ENCODE peak calls at places on chromosomes 3 and 15, in ten cellular contexts. One of them, this sample, is unnamed.

GRCh38 chr15:66779331-66780009 is 77.4 kb downstream of the SMAD6 start:
- DNase-seq in activated CD8-positive, alpha-beta T cell treated with anti-CD3 and anti-CD28 coated beads for 36 hours: no peak
- DNase-seq in cardiac fibroblast: no peak
- DNase-seq in astrocyte of the spinal cord: no peak
- DNase-seq in heart right ventricle: no peak
- DNase-seq in fibroblast of villous mesenchyme: no peak
- DNase-seq in body of pancreas: peak; percentile 48
- DNase-seq in Panc1: no peak
- DNase-seq in nephron progenitor cell: no peak
- DNase-seq in heart left ventricle: no peak
- DNase-seq in this sample: no peak

GRCh38 chr3:160378331-160379109 is 20.5 kb downstream of the IFT80 start:
- DNase-seq in activated CD8-positive, alpha-beta T cell treated with anti-CD3 and anti-CD28 coated beads for 36 hours: no peak
- DNase-seq in cardiac fibroblast: peak; percentile 76
- DNase-seq in astrocyte of the spinal cord: no peak
- DNase-seq in heart right ventricle: no peak
- DNase-seq in fibroblast of villous mesenchyme: peak; percentile 87
- DNase-seq in body of pancreas: no peak
- DNase-seq in Panc1: no peak
- DNase-seq in nephron progenitor cell: no peak
- DNase-seq in heart left ventricle: no peak
- DNase-seq in this sample: peak; percentile 28

GRCh38 chr15:82914396-82914795 is 38.1 kb downstream of the HOMER2 start:
- DNase-seq in activated CD8-positive, alpha-beta T cell treated with anti-CD3 and anti-CD28 coated beads for 36 hours: no peak
- DNase-seq in cardiac fibroblast: no peak
- DNase-seq in astrocyte of the spinal cord: no peak
- DNase-seq in heart right ventricle: no peak
- DNase-seq in fibroblast of villous mesenchyme: no peak
- DNase-seq in body of pancreas: no peak
- DNase-seq in Panc1: no peak
- DNase-seq in nephron progenitor cell: no peak
- DNase-seq in heart left ventricle: no peak
- DNase-seq in this sample: no peak

GRCh38 chr3:183844606-183845005 is 19.2 kb upstream of the MAP6D1 start:
- DNase-seq in activated CD8-positive, alpha-beta T cell treated with anti-CD3 and anti-CD28 coated beads for 36 hours: no peak
- DNase-seq in cardiac fibroblast: peak; percentile 67
- DNase-seq in astrocyte of the spinal cord: peak; percentile 75
- DNase-seq in heart right ventricle: no peak
- DNase-seq in fibroblast of villous mesenchyme: peak; percentile 83
- DNase-seq in body of pancreas: no peak
- DNase-seq in Panc1: no peak
- DNase-seq in nephron progenitor cell: no peak
- DNase-seq in heart left ventricle: no peak
- DNase-seq in this sample: peak; percentile 75

GRCh38 chr3:170740285-170740684 is 129.7 kb downstream of the RPL22L1 start:
- DNase-seq in activated CD8-positive, alpha-beta T cell treated with anti-CD3 and anti-CD28 coated beads for 36 hours: no peak
- DNase-seq in cardiac fibroblast: no peak
- DNase-seq in astrocyte of the spinal cord: no peak
- DNase-seq in heart right ventricle: no peak
- DNase-seq in fibroblast of villous mesenchyme: no peak
- DNase-seq in body of pancreas: no peak
- DNase-seq in Panc1: no peak
- DNase-seq in nephron progenitor cell: no peak
- DNase-seq in heart left ventricle: no peak
- DNase-seq in this sample: no peak

GRCh38 chr15:101206173-101206572 is 45.7 kb downstream of the CHSY1 start:
- DNase-seq in activated CD8-positive, alpha-beta T cell treated with anti-CD3 and anti-CD28 coated beads for 36 hours: peak; percentile 94
- DNase-seq in cardiac fibroblast: peak; percentile 55
- DNase-seq in astrocyte of the spinal cord: peak; percentile 77
- DNase-seq in heart right ventricle: no peak
- DNase-seq in fibroblast of villous mesenchyme: peak; percentile 87
- DNase-seq in body of pancreas: no peak
- DNase-seq in Panc1: no peak
- DNase-seq in nephron progenitor cell: no peak
- DNase-seq in heart left ventricle: no peak
- DNase-seq in this sample: no peak

GRCh38 chr3:94171954-94172353 is 109.1 kb downstream of the NSUN3 start:
- DNase-seq in activated CD8-positive, alpha-beta T cell treated with anti-CD3 and anti-CD28 coated beads for 36 hours: no peak
- DNase-seq in cardiac fibroblast: no peak
- DNase-seq in astrocyte of the spinal cord: no peak
- DNase-seq in heart right ventricle: no peak
- DNase-seq in fibroblast of villous mesenchyme: no peak
- DNase-seq in body of pancreas: no peak
- DNase-seq in Panc1: no peak
- DNase-seq in nephron progenitor cell: no peak
- DNase-seq in heart left ventricle: no peak
- DNase-seq in this sample: peak; percentile 50

GRCh38 chr3:53721187-53721946 is 124.9 kb downstream of the CHDH start:
- DNase-seq in activated CD8-positive, alpha-beta T cell treated with anti-CD3 and anti-CD28 coated beads for 36 hours: peak; percentile 5
- DNase-seq in cardiac fibroblast: no peak
- DNase-seq in astrocyte of the spinal cord: peak; percentile 8
- DNase-seq in heart right ventricle: no peak
- DNase-seq in fibroblast of villous mesenchyme: no peak
- DNase-seq in body of pancreas: no peak
- DNase-seq in Panc1: no peak
- DNase-seq in nephron progenitor cell: no peak
- DNase-seq in heart left ventricle: no peak
- DNase-seq in this sample: peak; percentile 20

GRCh38 chr3:148582126-148582525 is 115.6 kb upstream of the AGTR1 start:
- DNase-seq in activated CD8-positive, alpha-beta T cell treated with anti-CD3 and anti-CD28 coated beads for 36 hours: no peak
- DNase-seq in cardiac fibroblast: peak; percentile 25
- DNase-seq in astrocyte of the spinal cord: no peak
- DNase-seq in heart right ventricle: no peak
- DNase-seq in fibroblast of villous mesenchyme: no peak
- DNase-seq in body of pancreas: no peak
- DNase-seq in Panc1: no peak
- DNase-seq in nephron progenitor cell: no peak
- DNase-seq in heart left ventricle: no peak
- DNase-seq in this sample: no peak

GRCh38 chr15:85543741-85544155 is 163.3 kb downstream of the AKAP13 start:
- DNase-seq in activated CD8-positive, alpha-beta T cell treated with anti-CD3 and anti-CD28 coated beads for 36 hours: peak; percentile 75
- DNase-seq in cardiac fibroblast: peak; percentile 60
- DNase-seq in astrocyte of the spinal cord: no peak
- DNase-seq in heart right ventricle: peak; percentile 77
- DNase-seq in fibroblast of villous mesenchyme: no peak
- DNase-seq in body of pancreas: peak; percentile 83
- DNase-seq in Panc1: no peak
- DNase-seq in nephron progenitor cell: no peak
- DNase-seq in heart left ventricle: peak; percentile 74
- DNase-seq in this sample: peak; percentile 31

GRCh38 chr15:90558182-90558581 is 28.5 kb downstream of the CRTC3 start:
- DNase-seq in activated CD8-positive, alpha-beta T cell treated with anti-CD3 and anti-CD28 coated beads for 36 hours: no peak
- DNase-seq in cardiac fibroblast: peak; percentile 73
- DNase-seq in astrocyte of the spinal cord: peak; percentile 30
- DNase-seq in heart right ventricle: peak; percentile 35
- DNase-seq in fibroblast of villous mesenchyme: peak; percentile 82
- DNase-seq in body of pancreas: peak; percentile 15
- DNase-seq in Panc1: no peak
- DNase-seq in nephron progenitor cell: no peak
- DNase-seq in heart left ventricle: no peak
- DNase-seq in this sample: no peak
- TF ChIP-seq CTCF in activated CD8-positive, alpha-beta T cell treated with anti-CD3 and anti-CD28 coated beads for 36 hours: no peak
- TF ChIP-seq CTCF in cardiac fibroblast: no peak
- TF ChIP-seq CTCF in astrocyte of the spinal cord: no peak
- TF ChIP-seq CTCF in heart right ventricle: no peak
- TF ChIP-seq CTCF in fibroblast of villous mesenchyme: no peak
- TF ChIP-seq CTCF in body of pancreas: no peak
- TF ChIP-seq CTCF in Panc1: no peak
- TF ChIP-seq CTCF in nephron progenitor cell: no peak
- TF ChIP-seq CTCF in heart left ventricle: no peak
- TF ChIP-seq CTCF in this sample: no peak

GRCh38 chr3:158093526-158093925 is 12.7 kb downstream of the SHOX2 start:
- DNase-seq in activated CD8-positive, alpha-beta T cell treated with anti-CD3 and anti-CD28 coated beads for 36 hours: no peak
- DNase-seq in cardiac fibroblast: no peak
- DNase-seq in astrocyte of the spinal cord: no peak
- DNase-seq in heart right ventricle: no peak
- DNase-seq in fibroblast of villous mesenchyme: no peak
- DNase-seq in body of pancreas: no peak
- DNase-seq in Panc1: no peak
- DNase-seq in nephron progenitor cell: no peak
- DNase-seq in heart left ventricle: no peak
- DNase-seq in this sample: no peak

GRCh38 chr3:158094235-158094916 is 11.8 kb downstream of the SHOX2 start:
- DNase-seq in activated CD8-positive, alpha-beta T cell treated with anti-CD3 and anti-CD28 coated beads for 36 hours: no peak
- DNase-seq in cardiac fibroblast: no peak
- DNase-seq in astrocyte of the spinal cord: no peak
- DNase-seq in heart right ventricle: no peak
- DNase-seq in fibroblast of villous mesenchyme: no peak
- DNase-seq in body of pancreas: no peak
- DNase-seq in Panc1: no peak
- DNase-seq in nephron progenitor cell: peak; percentile 69
- DNase-seq in heart left ventricle: peak; percentile 60
- DNase-seq in this sample: no peak

GRCh38 chr3:158095302-158095997 is 10.8 kb downstream of the SHOX2 start:
- DNase-seq in activated CD8-positive, alpha-beta T cell treated with anti-CD3 and anti-CD28 coated beads for 36 hours: no peak
- DNase-seq in cardiac fibroblast: no peak
- DNase-seq in astrocyte of the spinal cord: no peak
- DNase-seq in heart right ventricle: no peak
- DNase-seq in fibroblast of villous mesenchyme: no peak
- DNase-seq in body of pancreas: no peak
- DNase-seq in Panc1: no peak
- DNase-seq in nephron progenitor cell: peak; percentile 18
- DNase-seq in heart left ventricle: no peak
- DNase-seq in this sample: no peak

GRCh38 chr3:158094917-158095301 is 11.3 kb downstream of the SHOX2 start:
- DNase-seq in activated CD8-positive, alpha-beta T cell treated with anti-CD3 and anti-CD28 coated beads for 36 hours: no peak
- DNase-seq in cardiac fibroblast: no peak
- DNase-seq in astrocyte of the spinal cord: no peak
- DNase-seq in heart right ventricle: no peak
- DNase-seq in fibroblast of villous mesenchyme: no peak
- DNase-seq in body of pancreas: no peak
- DNase-seq in Panc1: no peak
- DNase-seq in nephron progenitor cell: peak; percentile 22
- DNase-seq in heart left ventricle: peak; percentile 49
- DNase-seq in this sample: no peak

DNA sequence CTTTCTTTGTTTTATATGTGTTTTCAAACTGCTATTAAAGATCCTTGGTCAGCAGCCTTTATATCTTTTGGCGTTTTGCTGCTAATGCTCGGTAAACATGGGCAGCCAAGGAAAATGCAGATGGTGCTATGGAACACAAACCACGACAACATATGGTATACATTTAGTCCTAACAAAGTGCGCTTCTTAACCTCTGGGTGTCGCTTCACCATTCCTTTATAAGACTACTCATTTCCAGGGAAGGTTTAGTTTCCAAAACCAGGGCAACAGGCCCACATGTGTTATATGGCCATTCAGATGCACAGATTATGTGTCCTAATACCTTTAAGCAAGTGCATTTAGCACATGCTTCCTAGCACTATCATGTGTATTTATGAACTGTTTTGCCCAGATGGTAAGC is 14.7 kb downstream of the SHOX2 start:
- DNase-seq in activated CD8-positive, alpha-beta T cell treated with anti-CD3 and anti-CD28 coated beads for 36 hours: no peak
- DNase-seq in cardiac fibroblast: peak; percentile 62
- DNase-seq in astrocyte of the spinal cord: peak; percentile 31
- DNase-seq in heart right ventricle: no peak
- DNase-seq in fibroblast of villous mesenchyme: peak; percentile 51
- DNase-seq in body of pancreas: no peak
- DNase-seq in Panc1: no peak
- DNase-seq in nephron progenitor cell: no peak
- DNase-seq in heart left ventricle: no peak
- DNase-seq in this sample: peak; percentile 35
- TF ChIP-seq CTCF in activated CD8-positive, alpha-beta T cell treated with anti-CD3 and anti-CD28 coated beads for 36 hours: no peak
- TF ChIP-seq CTCF in cardiac fibroblast: peak; percentile 43
- TF ChIP-seq CTCF in astrocyte of the spinal cord: peak; percentile 44
- TF ChIP-seq CTCF in heart right ventricle: no peak
- TF ChIP-seq CTCF in fibroblast of villous mesenchyme: peak; percentile 58
- TF ChIP-seq CTCF in body of pancreas: no peak
- TF ChIP-seq CTCF in Panc1: peak; percentile 50
- TF ChIP-seq CTCF in nephron progenitor cell: peak; percentile 35
- TF ChIP-seq CTCF in heart left ventricle: no peak
- TF ChIP-seq CTCF in this sample: peak; percentile 32

DNA sequence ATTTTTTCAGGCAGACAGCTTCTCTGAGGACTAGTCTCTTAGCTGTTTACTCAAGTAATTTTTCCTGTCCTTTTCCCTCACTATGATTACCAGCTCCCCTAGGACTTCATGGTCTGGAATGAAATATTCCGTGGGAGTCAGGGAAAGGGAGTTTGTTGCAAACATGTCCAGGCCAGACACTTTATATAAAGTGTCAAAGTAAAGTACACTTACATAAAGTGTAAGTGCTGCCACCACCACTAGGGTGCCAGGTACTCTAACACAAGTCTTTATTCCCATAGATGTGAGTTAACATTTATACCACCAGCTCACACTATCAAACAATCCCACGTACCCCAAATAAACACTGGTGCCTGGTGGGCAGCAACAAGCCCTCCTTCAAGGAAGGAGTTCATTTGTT is 179.8 kb downstream of the SNRPN start:
- DNase-seq in activated CD8-positive, alpha-beta T cell treated with anti-CD3 and anti-CD28 coated beads for 36 hours: no peak
- DNase-seq in cardiac fibroblast: peak; percentile 48
- DNase-seq in astrocyte of the spinal cord: peak; percentile 1
- DNase-seq in heart right ventricle: no peak
- DNase-seq in fibroblast of villous mesenchyme: peak; percentile 2
- DNase-seq in body of pancreas: no peak
- DNase-seq in Panc1: no peak
- DNase-seq in nephron progenitor cell: no peak
- DNase-seq in heart left ventricle: no peak
- DNase-seq in this sample: peak; percentile 1
- TF ChIP-seq CTCF in activated CD8-positive, alpha-beta T cell treated with anti-CD3 and anti-CD28 coated beads for 36 hours: no peak
- TF ChIP-seq CTCF in cardiac fibroblast: peak; percentile 22
- TF ChIP-seq CTCF in astrocyte of the spinal cord: no peak
- TF ChIP-seq CTCF in heart right ventricle: no peak
- TF ChIP-seq CTCF in fibroblast of villous mesenchyme: no peak
- TF ChIP-seq CTCF in body of pancreas: no peak
- TF ChIP-seq CTCF in Panc1: peak; percentile 28
- TF ChIP-seq CTCF in nephron progenitor cell: peak; percentile 15
- TF ChIP-seq CTCF in heart left ventricle: peak; percentile 5
- TF ChIP-seq CTCF in this sample: peak; percentile 39

GRCh38 chr15:74460298-74460697 is 662 bp downstream of the UBL7 start:
- DNase-seq in activated CD8-positive, alpha-beta T cell treated with anti-CD3 and anti-CD28 coated beads for 36 hours: no peak
- DNase-seq in cardiac fibroblast: no peak
- DNase-seq in astrocyte of the spinal cord: no peak
- DNase-seq in heart right ventricle: no peak
- DNase-seq in fibroblast of villous mesenchyme: peak; percentile 3
- DNase-seq in body of pancreas: no peak
- DNase-seq in Panc1: no peak
- DNase-seq in nephron progenitor cell: no peak
- DNase-seq in heart left ventricle: no peak
- DNase-seq in this sample: no peak

GRCh38 chr15:74463634-74464033 is 2.7 kb upstream of the UBL7 start:
- DNase-seq in activated CD8-positive, alpha-beta T cell treated with anti-CD3 and anti-CD28 coated beads for 36 hours: no peak
- DNase-seq in cardiac fibroblast: no peak
- DNase-seq in astrocyte of the spinal cord: no peak
- DNase-seq in heart right ventricle: no peak
- DNase-seq in fibroblast of villous mesenchyme: no peak
- DNase-seq in body of pancreas: no peak
- DNase-seq in Panc1: no peak
- DNase-seq in nephron progenitor cell: no peak
- DNase-seq in heart left ventricle: no peak
- DNase-seq in this sample: no peak

GRCh38 chr15:74461847-74462511 is 1.0 kb upstream of the UBL7 start:
- DNase-seq in activated CD8-positive, alpha-beta T cell treated with anti-CD3 and anti-CD28 coated beads for 36 hours: no peak
- DNase-seq in cardiac fibroblast: no peak
- DNase-seq in astrocyte of the spinal cord: no peak
- DNase-seq in heart right ventricle: no peak
- DNase-seq in fibroblast of villous mesenchyme: peak; percentile 4
- DNase-seq in body of pancreas: no peak
- DNase-seq in Panc1: no peak
- DNase-seq in nephron progenitor cell: no peak
- DNase-seq in heart left ventricle: no peak
- DNase-seq in this sample: no peak

GRCh38 chr15:74458473-74458872 is 2.5 kb downstream of the UBL7 start:
- DNase-seq in activated CD8-positive, alpha-beta T cell treated with anti-CD3 and anti-CD28 coated beads for 36 hours: no peak
- DNase-seq in cardiac fibroblast: no peak
- DNase-seq in astrocyte of the spinal cord: no peak
- DNase-seq in heart right ventricle: no peak
- DNase-seq in fibroblast of villous mesenchyme: peak; percentile 4
- DNase-seq in body of pancreas: no peak
- DNase-seq in Panc1: no peak
- DNase-seq in nephron progenitor cell: no peak
- DNase-seq in heart left ventricle: no peak
- DNase-seq in this sample: no peak

GRCh38 chr15:74460903-74461846 is at the start of gene UBL7:
- DNase-seq in activated CD8-positive, alpha-beta T cell treated with anti-CD3 and anti-CD28 coated beads for 36 hours: peak; percentile 99
- DNase-seq in cardiac fibroblast: peak; percentile 97
- DNase-seq in astrocyte of the spinal cord: peak; percentile 97
- DNase-seq in heart right ventricle: peak; percentile 98
- DNase-seq in fibroblast of villous mesenchyme: peak; percentile 97
- DNase-seq in body of pancreas: peak; percentile 96
- DNase-seq in Panc1: peak; percentile 78
- DNase-seq in nephron progenitor cell: peak; percentile 98
- DNase-seq in heart left ventricle: peak; percentile 97
- DNase-seq in this sample: peak; percentile 97
- TF ChIP-seq CTCF in activated CD8-positive, alpha-beta T cell treated with anti-CD3 and anti-CD28 coated beads for 36 hours: no peak
- TF ChIP-seq CTCF in cardiac fibroblast: peak; percentile 9
- TF ChIP-seq CTCF in astrocyte of the spinal cord: peak; percentile 18
- TF ChIP-seq CTCF in heart right ventricle: no peak
- TF ChIP-seq CTCF in fibroblast of villous mesenchyme: peak; percentile 21
- TF ChIP-seq CTCF in body of pancreas: no peak
- TF ChIP-seq CTCF in Panc1: no peak
- TF ChIP-seq CTCF in nephron progenitor cell: no peak
- TF ChIP-seq CTCF in heart left ventricle: no peak
- TF ChIP-seq CTCF in this sample: no peak

This sample was measured in mammary epithelial cell.